ENCODE peak calls at places on chromosomes 4 and X, in six cellular contexts. I, T, B, Z, U and F are unnamed samples.

GRCh38 chr4:7817877-7818675 is 121.6 kb downstream of the AFAP1 start:
- DNase-seq in B (no peak), T (no peak), Z (peak), I (no peak), U (no peak), F (no peak)

GRCh38 chr4:76987153-76987562 is 37.6 kb downstream of the SEPTIN11 start:
- DNase-seq in U (peak), T (no peak), Z (no peak), B (no peak), I (no peak), F (no peak)

GRCh38 chr4:114137984-114138383 is 158.5 kb upstream of the ARSJ start:
- DNase-seq in T (no peak), U (no peak), Z (no peak), I (no peak), B (no peak), F (no peak)

GRCh38 chr4:102439835-102440234 is 61.3 kb upstream of the NFKB1 start:
- DNase-seq in B (no peak), U (no peak), I (no peak), Z (no peak), T (no peak), F (no peak)

GRCh38 chr4:77465271-77465670 is 140.3 kb upstream of the CXCL13 start:
- DNase-seq in I (no peak), T (no peak), B (peak), Z (no peak), U (no peak), F (peak)

GRCh38 chr4:796206-796605 is 29.7 kb downstream of the CPLX1 start:
- DNase-seq in B (no peak), T (no peak), U (no peak), I (no peak), Z (no peak), F (no peak)

GRCh38 chr4:945274-946102 is 13.2 kb downstream of the TMEM175 start:
- DNase-seq in Z (no peak), B (no peak), U (no peak), I (no peak), T (no peak), F (no peak)

GRCh38 chr4:124710911-124711310 is 1.6 kb downstream of the ANKRD50 start:
- DNase-seq in B (no peak), U (no peak), Z (peak), T (no peak), I (no peak), F (no peak)

GRCh38 chr4:3401436-3402171 is 40.2 kb upstream of the HGFAC start:
- DNase-seq in T (no peak), Z (no peak), I (no peak), B (no peak), U (peak), F (no peak)

GRCh38 chr4:1362046-1362445 is 15.0 kb downstream of the UVSSA start:
- DNase-seq in Z (no peak), T (no peak), I (no peak), U (no peak), B (no peak), F (no peak)

GRCh38 chr4:156517956-156518355 is 453.6 kb downstream of the PDGFC start:
- DNase-seq in U (no peak), I (no peak), B (no peak), Z (no peak), T (no peak), F (no peak)

GRCh38 chrX:135931644-135932487 is 38.4 kb downstream of the SAGE1 start:
- DNase-seq in T (peak), U (no peak), I (no peak), B (peak), Z (peak), F (peak)

GRCh38 chrX:41300758-41301437 is 33.1 kb upstream of the DDX3X start:
- DNase-seq in B (no peak), T (no peak), U (no peak), I (no peak), Z (no peak), F (no peak)

GRCh38 chrX:24380273-24381036 is 20.0 kb downstream of the SUPT20HL1 start:
- DNase-seq in T (no peak), U (no peak), I (no peak), B (no peak), Z (no peak), F (no peak)

GRCh38 chrX:100731441-100732281 is at the start of gene SYTL4:
- DNase-seq in Z (peak), I (peak), U (peak), T (peak), B (peak), F (peak)

GRCh38 chr4:108384544-108384943 is 215.8 kb upstream of the LEF1 start:
- DNase-seq in U (no peak), B (no peak), Z (no peak), I (no peak), T (no peak), F (no peak)

GRCh38 chr4:133150643-133151300 is 1.7 kb downstream of the PCDH10 start:
- DNase-seq in Z (peak), B (no peak), I (no peak), T (no peak), U (no peak), F (no peak)

GRCh38 chrX:1649623-1650022 is 34.8 kb downstream of the ASMT start:
- DNase-seq in T (no peak), I (no peak), U (no peak), B (no peak), Z (no peak), F (no peak)

GRCh38 chr4:52712991-52713275 is 38.3 kb downstream of the ERVMER34-1 start:
- DNase-seq in Z (no peak), I (no peak), T (no peak), B (no peak), U (no peak), F (no peak)

GRCh38 chrX:83511208-83511607 is 3.1 kb downstream of the POU3F4 start:
- DNase-seq in I (no peak), Z (no peak), B (no peak), T (no peak), U (no peak), F (no peak)

GRCh38 chr4:576991-577498 is 950 bp upstream of the TMEM271 start:
- DNase-seq in B (no peak), I (no peak), U (no peak), T (no peak), Z (no peak), F (no peak)

GRCh38 chr4:38089961-38090360 is 129.8 kb downstream of the PTTG2 start:
- DNase-seq in T (no peak), U (no peak), I (no peak), B (no peak), Z (no peak), F (no peak)
- TF ChIP-seq CTCF in T (no peak), U (no peak), I (no peak), B (no peak), Z (no peak), F (no peak)

GRCh38 chrX:154799554-154800348 is 5.5 kb downstream of the MPP1 start:
- DNase-seq in B (peak), T (no peak), U (no peak), Z (no peak), I (no peak), F (peak)
- TF ChIP-seq POLR2A in B (peak), T (no peak), U (no peak), Z (no peak), I (no peak), F (no peak)

GRCh38 chr4:128979934-128980333 is 113.4 kb downstream of the SCLT1 start:
- DNase-seq in B (no peak), Z (no peak), U (no peak), I (no peak), T (no peak), F (no peak)
- TF ChIP-seq CTCF in B (no peak), Z (no peak), U (no peak), I (no peak), T (no peak), F (no peak)

GRCh38 chr4:121696641-121697461 is at the start of gene ANXA5:
- DNase-seq in Z (peak), B (peak), U (peak), I (peak), T (peak), F (peak)
- TF ChIP-seq POLR2A in Z (peak), B (peak), U (peak), I (peak), T (no peak), F (peak)

GRCh38 chrX:109964390-109964789 is 38.5 kb upstream of the TMEM164 start:
- DNase-seq in Z (no peak), B (no peak), I (no peak), T (no peak), U (no peak), F (no peak)

GRCh38 chrX:109967151-109967550 is 35.8 kb upstream of the TMEM164 start:
- DNase-seq in I (no peak), B (no peak), U (no peak), Z (no peak), T (no peak), F (no peak)

GRCh38 chrX:109966246-109966645 is 36.7 kb upstream of the TMEM164 start:
- DNase-seq in Z (no peak), U (no peak), I (no peak), T (no peak), B (no peak), F (no peak)
- TF ChIP-seq CTCF in Z (no peak), U (no peak), I (no peak), T (no peak), B (no peak), F (no peak)

GRCh38 chr4:9691221-9692065 is 90.0 kb upstream of the DRD5 start:
- DNase-seq in I (peak), U (peak), Z (peak), B (peak), T (peak), F (peak)
- TF ChIP-seq POLR2A in I (no peak), U (no peak), Z (no peak), B (peak), T (no peak), F (peak)

DNA sequence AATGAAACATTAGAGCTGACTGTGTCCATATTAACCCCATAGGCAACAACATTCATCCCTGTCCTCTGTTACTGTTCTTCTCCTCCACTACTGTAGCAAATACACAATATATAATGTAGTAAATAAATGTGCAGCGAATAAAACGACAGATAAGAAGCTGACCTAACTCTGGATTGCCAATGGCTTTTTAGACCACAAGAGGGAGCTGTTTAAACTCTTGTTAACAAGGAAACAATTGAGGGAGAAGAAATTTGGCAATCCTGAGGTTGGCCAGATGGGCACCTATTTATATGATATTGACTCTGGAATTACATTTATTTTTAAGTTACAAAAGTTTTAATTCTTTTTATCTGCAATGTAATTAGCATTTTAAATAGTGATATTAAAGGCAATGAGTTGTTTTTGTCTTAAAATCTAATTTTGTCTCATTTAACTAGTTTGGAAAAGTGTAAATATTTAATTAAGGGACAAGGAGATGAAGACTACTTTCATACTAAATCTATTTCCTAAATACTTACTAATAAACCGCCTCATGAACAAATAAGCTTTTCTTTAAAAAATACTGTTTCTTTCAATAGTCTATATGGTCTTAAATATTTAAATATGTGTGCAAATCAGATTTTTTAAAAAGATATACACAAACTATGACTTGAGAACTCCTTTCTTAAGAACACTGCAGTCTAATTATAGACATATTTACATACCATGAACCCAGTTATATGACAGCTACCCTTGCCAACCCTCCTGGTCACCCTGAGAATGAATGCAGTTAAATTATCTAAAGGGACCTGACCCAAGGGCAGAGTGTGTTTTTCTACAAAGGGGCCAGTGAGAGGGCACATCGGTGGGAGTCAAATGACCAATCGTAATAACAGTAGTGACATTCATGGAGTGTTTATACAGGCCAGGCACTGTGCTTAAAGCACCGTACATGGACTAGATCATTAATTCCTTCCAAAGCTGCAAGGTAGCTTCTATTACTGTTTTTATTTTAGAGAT is 52.9 kb upstream of the HPF1 start:
- DNase-seq in B (no peak), Z (no peak), T (no peak), I (no peak), U (no peak), F (peak)
- TF ChIP-seq CTCF in B (peak), Z (peak), T (peak), I (peak), U (peak), F (peak)

GRCh38 chr4:169270810-169271691 is at the start of gene SH3RF1:
- DNase-seq in I (peak), B (peak), T (peak), Z (peak), U (peak), F (peak)
- TF ChIP-seq POLR2A in I (peak), B (peak), T (peak), Z (peak), U (peak), F (peak)

GRCh38 chr4:56668267-56668666 is 12.8 kb downstream of the HOPX start:
- DNase-seq in Z (no peak), U (no peak), I (no peak), B (no peak), T (no peak), F (peak)
- TF ChIP-seq CTCF in Z (no peak), U (no peak), I (peak), B (peak), T (no peak), F (peak)

GRCh38 chr4:10200869-10201268 is 84.3 kb upstream of the WDR1 start:
- DNase-seq in U (no peak), B (no peak), Z (no peak), I (no peak), T (no peak), F (no peak)
- TF ChIP-seq POLR2A in U (no peak), B (no peak), Z (no peak), I (no peak), T (no peak), F (no peak)